ENCODE peak calls at places on chromosomes 12 and 14, in nine cellular contexts. Q is stomach, P is uterus, G is upper lobe of right lung, E is psoas muscle, F is pancreas, Z is GM23248, X is neural progenitor cell, I is IMR-90. H is an unnamed sample.

GRCh38 chr14:68393178-68393763 is 399.6 kb downstream of the ZFP36L1 start:
- DNase-seq in Q (no peak), P (no peak), G (no peak), E (no peak), F (no peak), Z (no peak), X (peak; percentile 59), I (no peak), H (no peak)

GRCh38 chr14:37197421-37198272 is at the start of gene MIPOL1:
- DNase-seq in Q (peak; percentile 88), P (peak; percentile 89), G (peak; percentile 93), E (peak; percentile 90), F (peak; percentile 88), Z (peak; percentile 95), X (peak; percentile 86), I (peak; percentile 90), H (no peak)

GRCh38 chr12:57452937-57453509 is 2.1 kb upstream of the INHBE start:
- DNase-seq in Q (peak; percentile 82), P (peak; percentile 75), G (peak; percentile 85), E (peak; percentile 80), F (peak; percentile 82), Z (peak; percentile 89), X (peak; percentile 89), I (peak; percentile 84), H (no peak)

GRCh38 chr14:96260341-96260821 is 4.4 kb downstream of the BDKRB1 start:
- DNase-seq in Q (no peak), P (no peak), G (no peak), E (no peak), F (no peak), Z (peak; percentile 84), X (no peak), I (peak; percentile 77), H (no peak)

GRCh38 chr14:76256545-76256944 is 104.8 kb downstream of the GPATCH2L start:
- DNase-seq in Q (no peak), P (no peak), G (no peak), E (no peak), F (no peak), Z (no peak), X (no peak), I (no peak), H (no peak)

GRCh38 chr14:95235351-95235750 is 78.0 kb upstream of the DICER1 start:
- DNase-seq in Q (no peak), P (no peak), G (no peak), E (no peak), F (no peak), Z (peak; percentile 16), X (no peak), I (no peak), H (no peak)

GRCh38 chr12:119803391-119803791 is 73.7 kb downstream of the CIT start:
- DNase-seq in Q (no peak), P (no peak), G (no peak), E (peak; percentile 16), F (no peak), Z (peak; percentile 80), X (peak; percentile 82), I (peak; percentile 42), H (no peak)

GRCh38 chr14:94304243-94304642 is 11.2 kb upstream of the SERPINA10 start:
- DNase-seq in Q (no peak), P (no peak), G (no peak), E (no peak), F (no peak), Z (no peak), X (no peak), I (no peak), H (no peak)

GRCh38 chr12:89556976-89557375 is 31.1 kb upstream of the POC1B start:
- DNase-seq in Q (no peak), P (no peak), G (no peak), E (no peak), F (no peak), Z (no peak), X (no peak), I (peak; percentile 23), H (no peak)

GRCh38 chr14:99183311-99183710 is 88.7 kb downstream of the BCL11B start:
- DNase-seq in Q (no peak), P (no peak), G (no peak), E (no peak), F (no peak), Z (no peak), X (no peak), I (no peak), H (peak; percentile 21)

GRCh38 chr12:123000578-123000977 is 20.1 kb downstream of the ARL6IP4 start:
- DNase-seq in Q (no peak), P (no peak), G (no peak), E (peak; percentile 6), F (no peak), Z (no peak), X (no peak), I (no peak), H (no peak)

GRCh38 chr14:45251912-45252311 is 1.1 kb downstream of the MIS18BP1 start:
- DNase-seq in Q (no peak), P (no peak), G (no peak), E (no peak), F (no peak), Z (peak; percentile 56), X (peak; percentile 5), I (peak; percentile 2), H (no peak)

GRCh38 chr12:57475271-57476161 is 4.2 kb downstream of the ARHGAP9 start:
- DNase-seq in Q (no peak), P (no peak), G (peak; percentile 71), E (peak; percentile 41), F (no peak), Z (peak; percentile 70), X (peak; percentile 68), I (no peak), H (peak; percentile 27)

GRCh38 chr14:105856676-105857222 is 330.4 kb downstream of the TMEM121 start:
- DNase-seq in Q (no peak), P (no peak), G (no peak), E (no peak), F (peak; percentile 7), Z (no peak), X (no peak), I (no peak), H (no peak)

GRCh38 chr12:109462868-109463692 is 14.0 kb downstream of the KCTD10 start:
- DNase-seq in Q (peak; percentile 64), P (peak; percentile 91), G (peak; percentile 80), E (peak; percentile 87), F (peak; percentile 63), Z (peak; percentile 96), X (peak; percentile 26), I (peak; percentile 98), H (no peak)

GRCh38 chr14:72516936-72517408 is 376.9 kb downstream of the DPF3 start:
- DNase-seq in Q (peak; percentile 64), P (peak; percentile 47), G (no peak), E (peak; percentile 63), F (peak; percentile 81), Z (peak; percentile 85), X (peak; percentile 78), I (peak; percentile 91), H (peak; percentile 75)

GRCh38 chr14:104604461-104605449 is at the start of gene TMEM179:
- DNase-seq in Q (no peak), P (no peak), G (no peak), E (no peak), F (no peak), Z (peak; percentile 35), X (peak; percentile 93), I (peak; percentile 4), H (no peak)

GRCh38 chr12:53781218-53781801 is 29.5 kb upstream of the CISTR start:
- DNase-seq in Q (no peak), P (no peak), G (no peak), E (no peak), F (no peak), Z (no peak), X (no peak), I (peak; percentile 16), H (no peak)

GRCh38 chr12:53777936-53778644 is 26.3 kb upstream of the CISTR start:
- DNase-seq in Q (no peak), P (no peak), G (no peak), E (no peak), F (no peak), Z (peak; percentile 27), X (no peak), I (no peak), H (no peak)

GRCh38 chr12:53780323-53780722 is 28.5 kb upstream of the CISTR start:
- DNase-seq in Q (no peak), P (no peak), G (no peak), E (no peak), F (no peak), Z (no peak), X (no peak), I (no peak), H (no peak)

GRCh38 chr12:53785161-53785560 is 33.4 kb upstream of the CISTR start:
- DNase-seq in Q (no peak), P (no peak), G (no peak), E (no peak), F (no peak), Z (no peak), X (no peak), I (no peak), H (no peak)

GRCh38 chr12:53782093-53782703 is 30.4 kb upstream of the CISTR start:
- DNase-seq in Q (no peak), P (no peak), G (no peak), E (no peak), F (no peak), Z (no peak), X (no peak), I (no peak), H (no peak)
- H3K27me3 ChIP-seq in Q (no peaks in the 10 kb centered on the region), P (no peaks in the 10 kb centered on the region), G (peaks cover 49% of the 10 kb centered on the region), E (no peaks in the 10 kb centered on the region), F (no peaks in the 10 kb centered on the region), Z (peaks cover 63% of the 10 kb centered on the region), X (peaks cover 98% of the 10 kb centered on the region), I (peaks cover 44% of the 10 kb centered on the region), H (peaks cover 11% of the 10 kb centered on the region)

GRCh38 chr12:50066402-50066801 is 9.0 kb downstream of the ASIC1 start:
- DNase-seq in Q (no peak), P (no peak), G (no peak), E (no peak), F (no peak), Z (peak; percentile 94), X (peak; percentile 66), I (peak; percentile 90), H (no peak)
- H3K4me3 ChIP-seq in Q (no peak overlapping the region), P (no peak overlapping the region), G (no peak overlapping the region), E (no peak overlapping the region), F (no peak overlapping the region), Z (no peak overlapping the region), X (no peak overlapping the region), I (no peak overlapping the region), H (no peak overlapping the region)

GRCh38 chr12:5044420-5045295 is 979 bp downstream of the KCNA5 start:
- DNase-seq in Q (no peak), P (no peak), G (no peak), E (no peak), F (no peak), Z (no peak), X (no peak), I (no peak), H (no peak)
- H3K27ac ChIP-seq in Q (peak overlapping the region; percentile 32), P (no peak overlapping the region), G (no peak overlapping the region), E (no peak overlapping the region), F (no peak overlapping the region), Z (no peak overlapping the region), X (no peak overlapping the region), I (no peak overlapping the region), H (no peak overlapping the region)

DNA sequence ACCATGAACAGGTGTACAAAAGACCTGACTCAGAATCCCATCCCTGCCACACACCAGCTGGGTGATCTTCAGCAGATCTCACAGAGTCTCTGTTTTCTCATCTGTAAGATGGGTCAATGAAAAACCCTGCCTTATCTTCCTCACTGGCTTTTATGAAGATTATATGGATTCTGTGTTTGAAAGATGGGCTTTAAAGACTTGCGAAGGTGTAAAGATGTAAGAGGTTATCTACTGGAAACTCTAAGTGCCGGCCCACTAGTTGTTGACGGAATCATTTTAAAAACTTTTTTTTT is 15.3 kb upstream of the ANKRD33 start:
- DNase-seq in Q (no peak), P (no peak), G (no peak), E (no peak), F (no peak), Z (no peak), X (no peak), I (no peak), H (no peak)
- H3K27me3 ChIP-seq in Q (no peaks in the 10 kb centered on the region), P (no peaks in the 10 kb centered on the region), G (peaks cover 36% of the 10 kb centered on the region), E (no peaks in the 10 kb centered on the region), F (no peaks in the 10 kb centered on the region), Z (peaks cover 10% of the 10 kb centered on the region), X (peaks cover 54% of the 10 kb centered on the region), I (peaks cover 37% of the 10 kb centered on the region), H (peaks cover 11% of the 10 kb centered on the region)